ENCODE peak calls at places on chromosomes 13 and 19, in seven cellular contexts. S is HuH-7.5; O is stimulated activated CD8-positive, alpha-beta memory T cell treated with anti-CD3 and anti-CD28 coated beads, Interleukin-4, amount 100 ng/mL, for 1 hour; E is dermis blood vessel endothelial cell; Q is GM03348; V is stimulated activated CD4-positive, alpha-beta T cell treated with anti-CD3 and anti-CD28 coated beads, Interleukin-12 subunit alpha, Interleukin-12 subunit beta, amount 100 ng/mL, for 4 hours; F is T-helper 17 cell. Y is an unnamed sample.

GRCh38 chr13:45473627-45474026 is 8.9 kb downstream of the COG3 start:
- DNase-seq in V (no peak), O (no peak), S (no peak), F (no peak), E (peak), Q (no peak), Y (no peak)

GRCh38 chr19:9885077-9885552 is 50.0 kb downstream of the PIN1 start:
- DNase-seq in E (peak), Q (peak), O (no peak), F (no peak), S (no peak), V (no peak), Y (no peak)

GRCh38 chr19:11286312-11286974 is 9.5 kb upstream of the TSPAN16 start:
- DNase-seq in O (no peak), E (peak), V (no peak), Q (peak), S (no peak), F (no peak), Y (no peak)

GRCh38 chr19:16366433-16367268 is 42.0 kb downstream of the KLF2 start:
- DNase-seq in V (no peak), S (no peak), F (no peak), O (no peak), Q (no peak), E (no peak), Y (no peak)

GRCh38 chr19:1360818-1361461 is 22.8 kb upstream of the NDUFS7 start:
- DNase-seq in S (no peak), V (no peak), F (no peak), O (no peak), E (peak), Q (peak), Y (no peak)

GRCh38 chr19:41025871-41026270 is 34.8 kb downstream of the CYP2B6 start:
- DNase-seq in V (no peak), Q (no peak), O (no peak), E (no peak), S (no peak), F (no peak), Y (no peak)

GRCh38 chr19:51338563-51339312 is 3.2 kb downstream of the VSIG10L start:
- DNase-seq in Q (peak), F (peak), O (peak), S (peak), E (peak), V (peak), Y (peak)

GRCh38 chr13:40113644-40114304 is 458.3 kb downstream of the COG6 start:
- DNase-seq in S (no peak), E (no peak), Q (no peak), O (no peak), V (no peak), F (no peak), Y (no peak)

GRCh38 chr19:48346161-48346560 is 17.6 kb downstream of the TMEM143 start:
- DNase-seq in Q (no peak), E (no peak), F (no peak), O (no peak), S (no peak), V (no peak), Y (no peak)

GRCh38 chr19:27775395-27775794 is 1437.6 kb downstream of the UQCRFS1 start:
- DNase-seq in S (no peak), F (no peak), E (no peak), O (no peak), V (no peak), Q (no peak), Y (no peak)

GRCh38 chr19:1327125-1327524 is 41.5 kb downstream of the EFNA2 start:
- DNase-seq in O (no peak), Q (no peak), F (no peak), E (no peak), V (no peak), S (no peak), Y (no peak)

GRCh38 chr19:1026189-1027019 is at the start of gene CNN2:
- DNase-seq in V (peak), Q (peak), O (peak), E (peak), S (peak), F (peak), Y (peak)

GRCh38 chr19:43596842-43597461 is 557 bp downstream of the ZNF576 start:
- DNase-seq in S (no peak), F (no peak), O (no peak), E (peak), V (no peak), Q (no peak), Y (no peak)

GRCh38 chr13:70366720-70367119 is 258.5 kb upstream of the KLHL1 start:
- DNase-seq in S (no peak), Q (no peak), O (no peak), F (no peak), V (no peak), E (no peak), Y (no peak)

GRCh38 chr13:110946171-110946570 is 31.3 kb upstream of the ANKRD10 start:
- DNase-seq in V (no peak), Q (no peak), F (no peak), E (no peak), O (no peak), S (no peak), Y (no peak)

GRCh38 chr19:42280761-42281174 is 11.7 kb downstream of the CIC start:
- DNase-seq in F (peak), E (no peak), Q (peak), V (no peak), S (peak), O (no peak), Y (no peak)

GRCh38 chr19:45607071-45608029 is 5.3 kb upstream of the GPR4 start:
- DNase-seq in E (peak), F (peak), Q (peak), O (no peak), S (peak), V (peak), Y (no peak)

GRCh38 chr13:42653694-42654093 is 79.7 kb downstream of the TNFSF11 start:
- DNase-seq in O (no peak), F (no peak), S (no peak), Q (no peak), V (no peak), E (no peak), Y (no peak)

GRCh38 chr13:97600438-97601080 is 166.6 kb downstream of the RAP2A start:
- DNase-seq in Q (peak), O (no peak), S (no peak), E (peak), F (no peak), V (no peak), Y (no peak)

GRCh38 chr13:98575009-98575866 is 1.7 kb downstream of the STK24 start:
- DNase-seq in Q (no peak), O (no peak), S (no peak), E (peak), F (no peak), V (no peak), Y (no peak)

GRCh38 chr13:95235199-95235726 is 66.0 kb downstream of the ABCC4 start:
- DNase-seq in E (peak), Q (no peak), S (no peak), O (no peak), F (no peak), V (no peak), Y (no peak)

GRCh38 chr19:959935-960502 is 24.1 kb upstream of the WDR18 start:
- DNase-seq in Q (no peak), E (no peak), V (no peak), O (no peak), F (no peak), S (no peak), Y (no peak)

GRCh38 chr13:93766719-93767118 is 540.1 kb downstream of the GPC6 start:
- DNase-seq in F (no peak), Q (no peak), O (no peak), E (no peak), S (no peak), V (no peak), Y (no peak)

GRCh38 chr19:33752945-33753344 is 43.7 kb upstream of the KCTD15 start:
- DNase-seq in O (no peak), F (no peak), V (no peak), Q (no peak), E (no peak), S (no peak), Y (no peak)

GRCh38 chr13:38685974-38686571 is 804 bp upstream of the FREM2 start:
- DNase-seq in S (no peak), E (no peak), O (no peak), V (no peak), Q (no peak), F (no peak), Y (no peak)

GRCh38 chr13:36778083-36778671 is 40.8 kb upstream of the RFXAP start:
- DNase-seq in Q (peak), S (no peak), O (no peak), E (no peak), F (no peak), V (no peak), Y (no peak)

GRCh38 chr19:46984077-46985010 is 35.3 kb upstream of the NPAS1 start:
- DNase-seq in Q (no peak), S (peak), F (no peak), V (no peak), O (no peak), E (peak), Y (no peak)